ENCODE peak calls at places on chromosomes 3 and 15, in five cellular contexts. One of them, this sample, is unnamed.

GRCh38 chr3:69433938-69434263 is 48.0 kb upstream of the FRMD4B start:
- ATAC-seq in heart left ventricle: no peak
- ATAC-seq in A549: peak; percentile 56
- ATAC-seq in GM12878: peak; percentile 70
- ATAC-seq in body of pancreas: no peak
- ATAC-seq in this sample: no peak

GRCh38 chr3:100144255-100144866 is 30.1 kb upstream of the FILIP1L start:
- ATAC-seq in body of pancreas: no peak
- ATAC-seq in heart left ventricle: no peak
- ATAC-seq in A549: peak; percentile 47
- ATAC-seq in GM12878: peak; percentile 83
- ATAC-seq in this sample: no peak

GRCh38 chr3:191425322-191425734 is 35.6 kb upstream of the PYDC2 start:
- ATAC-seq in GM12878: no peak
- ATAC-seq in body of pancreas: no peak
- ATAC-seq in A549: no peak
- ATAC-seq in heart left ventricle: no peak
- ATAC-seq in this sample: no peak

GRCh38 chr3:71650372-71650771 is 66.8 kb upstream of the FOXP1 start:
- ATAC-seq in body of pancreas: peak; percentile 57
- ATAC-seq in GM12878: no peak
- ATAC-seq in A549: no peak
- ATAC-seq in heart left ventricle: no peak
- ATAC-seq in this sample: no peak

GRCh38 chr15:68335251-68335650 is 57.7 kb downstream of the FEM1B start:
- ATAC-seq in GM12878: no peak
- ATAC-seq in A549: no peak
- ATAC-seq in body of pancreas: peak; percentile 82
- ATAC-seq in heart left ventricle: peak; percentile 58
- ATAC-seq in this sample: peak; percentile 60

GRCh38 chr3:48018841-48019240 is 2.6 kb upstream of the MAP4 start:
- ATAC-seq in A549: peak; percentile 59
- ATAC-seq in heart left ventricle: peak; percentile 67
- ATAC-seq in body of pancreas: peak; percentile 47
- ATAC-seq in GM12878: no peak
- ATAC-seq in this sample: no peak

GRCh38 chr15:63501256-63502089 is 2.9 kb upstream of the USP3 start:
- ATAC-seq in heart left ventricle: no peak
- ATAC-seq in GM12878: no peak
- ATAC-seq in body of pancreas: no peak
- ATAC-seq in A549: peak; percentile 26
- ATAC-seq in this sample: peak; percentile 28

GRCh38 chr3:134003066-134003465 is 26.7 kb downstream of the SLCO2A1 start:
- ATAC-seq in body of pancreas: no peak
- ATAC-seq in heart left ventricle: no peak
- ATAC-seq in A549: no peak
- ATAC-seq in GM12878: no peak
- ATAC-seq in this sample: no peak

GRCh38 chr3:27657871-27658270 is 64.3 kb downstream of the EOMES start:
- ATAC-seq in body of pancreas: no peak
- ATAC-seq in heart left ventricle: no peak
- ATAC-seq in A549: no peak
- ATAC-seq in GM12878: no peak
- ATAC-seq in this sample: no peak

GRCh38 chr3:71304684-71305083 is 278.8 kb downstream of the FOXP1 start:
- ATAC-seq in A549: no peak
- ATAC-seq in body of pancreas: peak; percentile 47
- ATAC-seq in GM12878: no peak
- ATAC-seq in heart left ventricle: peak; percentile 62
- ATAC-seq in this sample: peak; percentile 73

GRCh38 chr15:59484399-59484798 is 46.4 kb downstream of the FAM81A start:
- ATAC-seq in A549: no peak
- ATAC-seq in body of pancreas: no peak
- ATAC-seq in heart left ventricle: peak; percentile 86
- ATAC-seq in GM12878: no peak
- ATAC-seq in this sample: no peak

GRCh38 chr15:91116379-91117067 is 16.5 kb downstream of the SV2B start:
- ATAC-seq in A549: no peak
- ATAC-seq in body of pancreas: peak; percentile 90
- ATAC-seq in heart left ventricle: peak; percentile 54
- ATAC-seq in GM12878: peak; percentile 94
- ATAC-seq in this sample: no peak

GRCh38 chr3:133475245-133476010 is 75.6 kb downstream of the BFSP2 start:
- ATAC-seq in heart left ventricle: no peak
- ATAC-seq in A549: no peak
- ATAC-seq in GM12878: peak; percentile 88
- ATAC-seq in body of pancreas: no peak
- ATAC-seq in this sample: no peak

GRCh38 chr15:83380682-83381081 is 66.5 kb upstream of the SH3GL3 start:
- ATAC-seq in GM12878: peak; percentile 98
- ATAC-seq in A549: peak; percentile 86
- ATAC-seq in heart left ventricle: peak; percentile 82
- ATAC-seq in body of pancreas: peak; percentile 52
- ATAC-seq in this sample: no peak

GRCh38 chr15:63035977-63036376 is 6.6 kb upstream of the TPM1 start:
- ATAC-seq in A549: no peak
- ATAC-seq in body of pancreas: peak; percentile 57
- ATAC-seq in GM12878: no peak
- ATAC-seq in heart left ventricle: no peak
- ATAC-seq in this sample: no peak

GRCh38 chr3:86147119-86147518 is 843.8 kb downstream of the VGLL3 start:
- ATAC-seq in heart left ventricle: no peak
- ATAC-seq in A549: no peak
- ATAC-seq in body of pancreas: no peak
- ATAC-seq in GM12878: peak; percentile 68
- ATAC-seq in this sample: no peak

GRCh38 chr3:75138345-75138744 is 523.9 kb upstream of the CNTN3 start:
- ATAC-seq in A549: no peak
- ATAC-seq in heart left ventricle: no peak
- ATAC-seq in GM12878: no peak
- ATAC-seq in body of pancreas: no peak
- ATAC-seq in this sample: no peak

GRCh38 chr3:84967767-84968581 is 9.2 kb downstream of the CADM2 start:
- ATAC-seq in body of pancreas: no peak
- ATAC-seq in A549: no peak
- ATAC-seq in heart left ventricle: no peak
- ATAC-seq in GM12878: no peak
- ATAC-seq in this sample: peak; percentile 41

GRCh38 chr15:70141376-70142071 is 43.8 kb upstream of the TLE3 start:
- ATAC-seq in GM12878: peak; percentile 45
- ATAC-seq in body of pancreas: peak; percentile 11
- ATAC-seq in heart left ventricle: no peak
- ATAC-seq in A549: no peak
- ATAC-seq in this sample: peak; percentile 3

GRCh38 chr3:150721285-150722130 is 17.8 kb upstream of the ERICH6 start:
- ATAC-seq in body of pancreas: peak; percentile 71
- ATAC-seq in GM12878: peak; percentile 93
- ATAC-seq in A549: peak; percentile 71
- ATAC-seq in heart left ventricle: peak; percentile 75
- ATAC-seq in this sample: peak; percentile 78

GRCh38 chr15:72139667-72140066 is 21.5 kb downstream of the SENP8 start:
- ATAC-seq in A549: no peak
- ATAC-seq in heart left ventricle: peak; percentile 97
- ATAC-seq in body of pancreas: no peak
- ATAC-seq in GM12878: no peak
- ATAC-seq in this sample: no peak

GRCh38 chr15:87871738-87872315 is 384.7 kb downstream of the NTRK3 start:
- ATAC-seq in A549: no peak
- ATAC-seq in heart left ventricle: no peak
- ATAC-seq in body of pancreas: no peak
- ATAC-seq in GM12878: no peak
- ATAC-seq in this sample: no peak

GRCh38 chr3:50268703-50269451 is at the start of gene SEMA3B:
- ATAC-seq in GM12878: no peak
- ATAC-seq in body of pancreas: peak; percentile 75
- ATAC-seq in A549: peak; percentile 42
- ATAC-seq in heart left ventricle: peak; percentile 62
- ATAC-seq in this sample: peak; percentile 15
- TF ChIP-seq POLR2A in GM12878: no peak
- TF ChIP-seq POLR2A in body of pancreas: peak; percentile 84
- TF ChIP-seq POLR2A in A549: no peak
- TF ChIP-seq POLR2A in heart left ventricle: no peak
- TF ChIP-seq POLR2A in this sample: no peak

DNA sequence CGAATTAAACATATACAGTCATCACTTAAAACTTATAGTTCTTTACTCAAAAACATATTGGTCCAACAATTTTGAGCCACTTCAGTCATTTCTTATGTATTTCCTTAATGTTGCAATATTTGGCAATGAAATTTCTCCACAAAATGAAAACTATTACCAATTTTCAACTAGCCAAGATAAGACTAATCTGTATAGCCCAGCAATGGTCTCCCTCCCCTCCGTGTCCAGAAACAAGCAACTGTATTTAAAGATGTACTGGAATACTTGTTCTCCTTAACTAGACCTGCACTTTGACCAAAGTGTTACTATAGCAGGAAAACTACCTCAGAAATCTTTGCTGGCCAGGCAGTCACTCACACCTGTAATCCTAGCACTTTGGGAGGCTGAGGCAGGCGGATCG is 9.2 kb downstream of the ARF4 start:
- ATAC-seq in heart left ventricle: no peak
- ATAC-seq in GM12878: no peak
- ATAC-seq in body of pancreas: no peak
- ATAC-seq in A549: no peak
- ATAC-seq in this sample: no peak
- TF ChIP-seq POLR2A in heart left ventricle: no peak
- TF ChIP-seq POLR2A in GM12878: no peak
- TF ChIP-seq POLR2A in body of pancreas: no peak
- TF ChIP-seq POLR2A in A549: no peak
- TF ChIP-seq POLR2A in this sample: no peak

GRCh38 chr15:85330941-85331588 is 49.3 kb upstream of the AKAP13 start:
- ATAC-seq in body of pancreas: peak; percentile 95
- ATAC-seq in heart left ventricle: peak; percentile 96
- ATAC-seq in A549: peak; percentile 92
- ATAC-seq in GM12878: peak; percentile 83
- ATAC-seq in this sample: peak; percentile 98
- TF ChIP-seq POLR2A in body of pancreas: no peak
- TF ChIP-seq POLR2A in heart left ventricle: no peak
- TF ChIP-seq POLR2A in A549: no peak
- TF ChIP-seq POLR2A in GM12878: peak; percentile 61
- TF ChIP-seq POLR2A in this sample: no peak

GRCh38 chr3:49539659-49540560 is 14.4 kb upstream of the BSN start:
- ATAC-seq in A549: peak; percentile 94
- ATAC-seq in body of pancreas: peak; percentile 92
- ATAC-seq in GM12878: peak; percentile 98
- ATAC-seq in heart left ventricle: peak; percentile 98
- ATAC-seq in this sample: peak; percentile 99
- TF ChIP-seq POLR2A in A549: peak; percentile 50
- TF ChIP-seq POLR2A in body of pancreas: peak; percentile 34
- TF ChIP-seq POLR2A in GM12878: peak; percentile 36
- TF ChIP-seq POLR2A in heart left ventricle: no peak
- TF ChIP-seq POLR2A in this sample: peak; percentile 24

This sample was measured in gastroesophageal sphincter.